ENCODE peak calls at places on chromosome 11, in eight cellular contexts. One of them, this sample, is unnamed.
A peak's percentile ranks its signal among the peaks of the same experiment; 100 is the strongest.

GRCh38 chr11:88454881-88455280 is 117.3 kb upstream of the CTSC start:
- DNase-seq in transverse colon: no peak
- DNase-seq in H54: no peak
- DNase-seq in K562: no peak
- DNase-seq in heart left ventricle: no peak
- DNase-seq in testis: no peak
- DNase-seq in lower leg skin: no peak
- DNase-seq in A549: no peak
- DNase-seq in this sample: no peak

GRCh38 chr11:1968454-1968995 is 21.4 kb downstream of the MRPL23 start:
- DNase-seq in transverse colon: no peak
- DNase-seq in H54: no peak
- DNase-seq in K562: no peak
- DNase-seq in heart left ventricle: peak; percentile 18
- DNase-seq in testis: no peak
- DNase-seq in lower leg skin: peak; percentile 40
- DNase-seq in A549: no peak
- DNase-seq in this sample: no peak

GRCh38 chr11:71207563-71207962 is 44.8 kb downstream of the SHANK2 start:
- DNase-seq in transverse colon: no peak
- DNase-seq in H54: no peak
- DNase-seq in K562: no peak
- DNase-seq in heart left ventricle: no peak
- DNase-seq in testis: no peak
- DNase-seq in lower leg skin: no peak
- DNase-seq in A549: no peak
- DNase-seq in this sample: peak; percentile 55

GRCh38 chr11:1873048-1873812 is 18.5 kb downstream of the PRR33 start:
- DNase-seq in transverse colon: no peak
- DNase-seq in H54: peak; percentile 65
- DNase-seq in K562: no peak
- DNase-seq in heart left ventricle: peak; percentile 68
- DNase-seq in testis: no peak
- DNase-seq in lower leg skin: no peak
- DNase-seq in A549: peak; percentile 41
- DNase-seq in this sample: no peak

GRCh38 chr11:32297629-32298028 is 137.7 kb downstream of the WT1 start:
- DNase-seq in transverse colon: no peak
- DNase-seq in H54: peak; percentile 19
- DNase-seq in K562: peak; percentile 11
- DNase-seq in heart left ventricle: no peak
- DNase-seq in testis: no peak
- DNase-seq in lower leg skin: no peak
- DNase-seq in A549: peak; percentile 44
- DNase-seq in this sample: peak; percentile 37

GRCh38 chr11:62427630-62428233 is 8.9 kb downstream of the SCGB1A1 start:
- DNase-seq in transverse colon: no peak
- DNase-seq in H54: no peak
- DNase-seq in K562: no peak
- DNase-seq in heart left ventricle: no peak
- DNase-seq in testis: no peak
- DNase-seq in lower leg skin: no peak
- DNase-seq in A549: no peak
- DNase-seq in this sample: no peak

GRCh38 chr11:1401656-1402221 is 12.0 kb downstream of the BRSK2 start:
- DNase-seq in transverse colon: peak; percentile 59
- DNase-seq in H54: peak; percentile 65
- DNase-seq in K562: peak; percentile 75
- DNase-seq in heart left ventricle: peak; percentile 76
- DNase-seq in testis: peak; percentile 72
- DNase-seq in lower leg skin: no peak
- DNase-seq in A549: peak; percentile 36
- DNase-seq in this sample: peak; percentile 75

GRCh38 chr11:2569731-2570210 is 125.0 kb downstream of the KCNQ1 start:
- DNase-seq in transverse colon: no peak
- DNase-seq in H54: no peak
- DNase-seq in K562: no peak
- DNase-seq in heart left ventricle: peak; percentile 7
- DNase-seq in testis: no peak
- DNase-seq in lower leg skin: no peak
- DNase-seq in A549: no peak
- DNase-seq in this sample: no peak

GRCh38 chr11:87150936-87151335 is 113.2 kb downstream of the TMEM135 start:
- DNase-seq in transverse colon: no peak
- DNase-seq in H54: no peak
- DNase-seq in K562: no peak
- DNase-seq in heart left ventricle: no peak
- DNase-seq in testis: no peak
- DNase-seq in lower leg skin: no peak
- DNase-seq in A549: no peak
- DNase-seq in this sample: no peak

GRCh38 chr11:126561327-126561893 is 205.9 kb downstream of the ST3GAL4 start:
- DNase-seq in transverse colon: no peak
- DNase-seq in H54: no peak
- DNase-seq in K562: peak; percentile 36
- DNase-seq in heart left ventricle: peak; percentile 40
- DNase-seq in testis: peak; percentile 60
- DNase-seq in lower leg skin: no peak
- DNase-seq in A549: peak; percentile 10
- DNase-seq in this sample: peak; percentile 56

GRCh38 chr11:35302388-35302787 is 117.0 kb downstream of the SLC1A2 start:
- DNase-seq in transverse colon: no peak
- DNase-seq in H54: no peak
- DNase-seq in K562: no peak
- DNase-seq in heart left ventricle: no peak
- DNase-seq in testis: no peak
- DNase-seq in lower leg skin: no peak
- DNase-seq in A549: no peak
- DNase-seq in this sample: no peak

GRCh38 chr11:131748146-131749050 is 378.0 kb downstream of the NTM start:
- DNase-seq in transverse colon: peak; percentile 42
- DNase-seq in H54: no peak
- DNase-seq in K562: peak; percentile 27
- DNase-seq in heart left ventricle: peak; percentile 56
- DNase-seq in testis: peak; percentile 74
- DNase-seq in lower leg skin: no peak
- DNase-seq in A549: peak; percentile 33
- DNase-seq in this sample: peak; percentile 51

GRCh38 chr11:83051760-83052671 is 19.7 kb downstream of the RAB30 start:
- DNase-seq in transverse colon: no peak
- DNase-seq in H54: peak; percentile 54
- DNase-seq in K562: no peak
- DNase-seq in heart left ventricle: peak; percentile 70
- DNase-seq in testis: peak; percentile 64
- DNase-seq in lower leg skin: no peak
- DNase-seq in A549: peak; percentile 38
- DNase-seq in this sample: peak; percentile 45

GRCh38 chr11:57645716-57646085 is 4.0 kb downstream of the YPEL4 start:
- DNase-seq in transverse colon: no peak
- DNase-seq in H54: no peak
- DNase-seq in K562: no peak
- DNase-seq in heart left ventricle: no peak
- DNase-seq in testis: no peak
- DNase-seq in lower leg skin: no peak
- DNase-seq in A549: no peak
- DNase-seq in this sample: no peak

GRCh38 chr11:74746868-74747267 is 1.8 kb upstream of the RNF169 start:
- DNase-seq in transverse colon: no peak
- DNase-seq in H54: no peak
- DNase-seq in K562: no peak
- DNase-seq in heart left ventricle: no peak
- DNase-seq in testis: no peak
- DNase-seq in lower leg skin: no peak
- DNase-seq in A549: no peak
- DNase-seq in this sample: no peak

GRCh38 chr11:74748211-74749126 is at the start of gene RNF169:
- DNase-seq in transverse colon: peak; percentile 94
- DNase-seq in H54: peak; percentile 97
- DNase-seq in K562: peak; percentile 97
- DNase-seq in heart left ventricle: peak; percentile 96
- DNase-seq in testis: peak; percentile 99
- DNase-seq in lower leg skin: peak; percentile 98
- DNase-seq in A549: peak; percentile 95
- DNase-seq in this sample: peak; percentile 97

GRCh38 chr11:74744277-74744676 is 4.4 kb upstream of the RNF169 start:
- DNase-seq in transverse colon: no peak
- DNase-seq in H54: no peak
- DNase-seq in K562: no peak
- DNase-seq in heart left ventricle: no peak
- DNase-seq in testis: no peak
- DNase-seq in lower leg skin: peak; percentile 53
- DNase-seq in A549: no peak
- DNase-seq in this sample: no peak

GRCh38 chr11:74749965-74750296 is 1.3 kb downstream of the RNF169 start:
- DNase-seq in transverse colon: no peak
- DNase-seq in H54: no peak
- DNase-seq in K562: no peak
- DNase-seq in heart left ventricle: no peak
- DNase-seq in testis: no peak
- DNase-seq in lower leg skin: no peak
- DNase-seq in A549: no peak
- DNase-seq in this sample: no peak

GRCh38 chr11:74749127-74749964 is 697 bp downstream of the RNF169 start:
- DNase-seq in transverse colon: peak; percentile 54
- DNase-seq in H54: peak; percentile 58
- DNase-seq in K562: peak; percentile 72
- DNase-seq in heart left ventricle: peak; percentile 66
- DNase-seq in testis: peak; percentile 54
- DNase-seq in lower leg skin: peak; percentile 88
- DNase-seq in A549: peak; percentile 60
- DNase-seq in this sample: peak; percentile 52
- TF ChIP-seq POLR2A in transverse colon: no peak
- TF ChIP-seq POLR2A in H54: peak; percentile 55
- TF ChIP-seq POLR2A in K562: peak; percentile 5
- TF ChIP-seq POLR2A in heart left ventricle: no peak
- TF ChIP-seq POLR2A in testis: no peak
- TF ChIP-seq POLR2A in lower leg skin: no peak
- TF ChIP-seq POLR2A in A549: no peak
- TF ChIP-seq POLR2A in this sample: no peak

GRCh38 chr11:33734441-33735165 is 1.6 kb downstream of the CD59 start:
- DNase-seq in transverse colon: peak; percentile 46
- DNase-seq in H54: no peak
- DNase-seq in K562: no peak
- DNase-seq in heart left ventricle: no peak
- DNase-seq in testis: peak; percentile 37
- DNase-seq in lower leg skin: no peak
- DNase-seq in A549: no peak
- DNase-seq in this sample: peak; percentile 43
- TF ChIP-seq POLR2A in transverse colon: no peak
- TF ChIP-seq POLR2A in H54: no peak
- TF ChIP-seq POLR2A in K562: no peak
- TF ChIP-seq POLR2A in heart left ventricle: peak; percentile 64
- TF ChIP-seq POLR2A in testis: no peak
- TF ChIP-seq POLR2A in lower leg skin: no peak
- TF ChIP-seq POLR2A in A549: no peak
- TF ChIP-seq POLR2A in this sample: no peak

GRCh38 chr11:36509694-36510566 is at the start of gene TRAF6:
- DNase-seq in transverse colon: peak; percentile 91
- DNase-seq in H54: peak; percentile 68
- DNase-seq in K562: peak; percentile 85
- DNase-seq in heart left ventricle: peak; percentile 93
- DNase-seq in testis: peak; percentile 94
- DNase-seq in lower leg skin: peak; percentile 97
- DNase-seq in A549: peak; percentile 90
- DNase-seq in this sample: peak; percentile 82
- TF ChIP-seq POLR2A in transverse colon: peak; percentile 95
- TF ChIP-seq POLR2A in H54: peak; percentile 95
- TF ChIP-seq POLR2A in K562: peak; percentile 97
- TF ChIP-seq POLR2A in heart left ventricle: peak; percentile 75
- TF ChIP-seq POLR2A in testis: no peak
- TF ChIP-seq POLR2A in lower leg skin: no peak
- TF ChIP-seq POLR2A in A549: peak; percentile 97
- TF ChIP-seq POLR2A in this sample: peak; percentile 83

GRCh38 chr11:46121724-46122477 is 647 bp upstream of the PHF21A start:
- DNase-seq in transverse colon: peak; percentile 85
- DNase-seq in H54: peak; percentile 62
- DNase-seq in K562: peak; percentile 60
- DNase-seq in heart left ventricle: peak; percentile 82
- DNase-seq in testis: peak; percentile 89
- DNase-seq in lower leg skin: peak; percentile 94
- DNase-seq in A549: peak; percentile 96
- DNase-seq in this sample: peak; percentile 73

GRCh38 chr11:46120711-46121327 is 435 bp downstream of the PHF21A start:
- DNase-seq in transverse colon: peak; percentile 41
- DNase-seq in H54: peak; percentile 77
- DNase-seq in K562: peak; percentile 34
- DNase-seq in heart left ventricle: peak; percentile 54
- DNase-seq in testis: peak; percentile 61
- DNase-seq in lower leg skin: no peak
- DNase-seq in A549: no peak
- DNase-seq in this sample: peak; percentile 48

GRCh38 chr11:46122955-46123354 is 1.7 kb upstream of the PHF21A start:
- DNase-seq in transverse colon: no peak
- DNase-seq in H54: no peak
- DNase-seq in K562: no peak
- DNase-seq in heart left ventricle: no peak
- DNase-seq in testis: no peak
- DNase-seq in lower leg skin: no peak
- DNase-seq in A549: no peak
- DNase-seq in this sample: no peak

GRCh38 chr11:46120361-46120710 is 918 bp downstream of the PHF21A start:
- DNase-seq in transverse colon: peak; percentile 29
- DNase-seq in H54: no peak
- DNase-seq in K562: peak; percentile 54
- DNase-seq in heart left ventricle: peak; percentile 41
- DNase-seq in testis: no peak
- DNase-seq in lower leg skin: no peak
- DNase-seq in A549: no peak
- DNase-seq in this sample: peak; percentile 24

GRCh38 chr11:46121328-46121723 is at the start of gene PHF21A:
- DNase-seq in transverse colon: peak; percentile 92
- DNase-seq in H54: peak; percentile 93
- DNase-seq in K562: peak; percentile 89
- DNase-seq in heart left ventricle: peak; percentile 94
- DNase-seq in testis: peak; percentile 92
- DNase-seq in lower leg skin: peak; percentile 97
- DNase-seq in A549: peak; percentile 97
- DNase-seq in this sample: peak; percentile 90
- TF ChIP-seq POLR2A in transverse colon: peak; percentile 49
- TF ChIP-seq POLR2A in H54: peak; percentile 56
- TF ChIP-seq POLR2A in K562: peak; percentile 38
- TF ChIP-seq POLR2A in heart left ventricle: no peak
- TF ChIP-seq POLR2A in testis: no peak
- TF ChIP-seq POLR2A in lower leg skin: no peak
- TF ChIP-seq POLR2A in A549: peak; percentile 54
- TF ChIP-seq POLR2A in this sample: no peak

GRCh38 chr11:43697679-43698078 is 17.1 kb downstream of the HSD17B12 start:
- DNase-seq in transverse colon: no peak
- DNase-seq in H54: no peak
- DNase-seq in K562: no peak
- DNase-seq in heart left ventricle: no peak
- DNase-seq in testis: no peak
- DNase-seq in lower leg skin: no peak
- DNase-seq in A549: no peak
- DNase-seq in this sample: no peak
- TF ChIP-seq POLR2A in transverse colon: no peak
- TF ChIP-seq POLR2A in H54: no peak
- TF ChIP-seq POLR2A in K562: no peak
- TF ChIP-seq POLR2A in heart left ventricle: no peak
- TF ChIP-seq POLR2A in testis: no peak
- TF ChIP-seq POLR2A in lower leg skin: no peak
- TF ChIP-seq POLR2A in A549: no peak
- TF ChIP-seq POLR2A in this sample: no peak